ENCODE peak calls at places on chromosome 21, in seven cellular contexts. I is caudate nucleus; H is ELR; C is AG08395; G is activated CD4-positive, alpha-beta T cell treated with anti-CD3 and anti-CD28 coated beads, Interleukin-2, amount 50 U/mL, for 1 hour; W is type B pancreatic cell; M is NCI-H1694 treated with DMSO at 0.1 percent for 48 hours. K is an unnamed sample.

GRCh38 chr21:43910460-43910859 is 45.4 kb downstream of the AGPAT3 start:
- DNase-seq in G (no peak), H (no peak), C (no peak), I (no peak), W (no peak), M (no peak), K (no peak)

GRCh38 chr21:33801424-33802405 is 113.9 kb downstream of the ATP5PO start:
- DNase-seq in H (peak; percentile 89), G (no peak), I (no peak), C (peak; percentile 9), M (peak; percentile 97), W (no peak), K (no peak)

GRCh38 chr21:45768741-45769049 is 125.2 kb downstream of the PCBP3 start:
- DNase-seq in W (no peak), M (no peak), H (no peak), I (no peak), G (no peak), C (no peak), K (no peak)

GRCh38 chr21:45839274-45839673 is 142.3 kb upstream of the COL6A1 start:
- DNase-seq in G (no peak), W (no peak), M (no peak), I (no peak), C (no peak), H (peak; percentile 70), K (no peak)

GRCh38 chr21:28865488-28866186 is 127.0 kb downstream of the LTN1 start:
- DNase-seq in W (no peak), I (no peak), M (no peak), C (no peak), G (no peak), H (no peak), K (no peak)

GRCh38 chr21:43916691-43917514 is 51.9 kb downstream of the AGPAT3 start:
- DNase-seq in I (no peak), G (peak; percentile 64), H (no peak), W (no peak), M (no peak), C (no peak), K (no peak)

GRCh38 chr21:45361033-45361997 is 43.6 kb upstream of the COL18A1 start:
- DNase-seq in C (no peak), I (no peak), M (no peak), W (no peak), H (no peak), G (no peak), K (no peak)

GRCh38 chr21:16751705-16752104 is 761.1 kb upstream of the CXADR start:
- DNase-seq in H (no peak), I (no peak), C (no peak), W (no peak), M (no peak), G (no peak), K (no peak)

GRCh38 chr21:43333301-43334062 is 93.4 kb downstream of the SIK1 start:
- DNase-seq in H (peak; percentile 96), C (peak; percentile 90), I (no peak), W (no peak), G (no peak), M (no peak), K (peak; percentile 74)

GRCh38 chr21:15138475-15138874 is 73.7 kb upstream of the NRIP1 start:
- DNase-seq in I (no peak), G (no peak), M (no peak), W (no peak), C (no peak), H (no peak), K (peak; percentile 10)

GRCh38 chr21:45319461-45320211 is 31.9 kb upstream of the POFUT2 start:
- DNase-seq in I (no peak), G (no peak), H (peak; percentile 98), C (peak; percentile 85), M (no peak), W (no peak), K (peak; percentile 24)

GRCh38 chr21:46112731-46113215 is 14.9 kb downstream of the COL6A2 start:
- DNase-seq in W (peak; percentile 63), C (no peak), G (no peak), M (no peak), H (no peak), I (no peak), K (peak; percentile 33)

GRCh38 chr21:15614757-15615156 is 115.0 kb upstream of the USP25 start:
- DNase-seq in H (no peak), I (no peak), M (no peak), W (no peak), C (no peak), G (no peak), K (no peak)